ENCODE peak calls at places on chromosomes 5 and 9, in seven cellular contexts. One of them, this sample, is unnamed.

GRCh38 chr5:58318468-58318867 is 141.4 kb downstream of the PLK2 start:
- DNase-seq in Calu3: no peak
- DNase-seq in gastrocnemius medialis: no peak
- DNase-seq in thoracic aorta: no peak
- DNase-seq in CD4-positive, CD25-positive, alpha-beta regulatory T cell: no peak
- DNase-seq in astrocyte: peak
- DNase-seq in ELF-1: no peak
- DNase-seq in this sample: no peak

GRCh38 chr5:134018154-134018985 is 13.6 kb upstream of the VDAC1 start:
- DNase-seq in Calu3: peak
- DNase-seq in gastrocnemius medialis: no peak
- DNase-seq in thoracic aorta: no peak
- DNase-seq in CD4-positive, CD25-positive, alpha-beta regulatory T cell: no peak
- DNase-seq in astrocyte: peak
- DNase-seq in ELF-1: no peak
- DNase-seq in this sample: peak

GRCh38 chr5:32690153-32690552 is 21.0 kb upstream of the NPR3 start:
- DNase-seq in Calu3: no peak
- DNase-seq in gastrocnemius medialis: no peak
- DNase-seq in thoracic aorta: no peak
- DNase-seq in CD4-positive, CD25-positive, alpha-beta regulatory T cell: no peak
- DNase-seq in astrocyte: no peak
- DNase-seq in ELF-1: no peak
- DNase-seq in this sample: peak

GRCh38 chr9:91839926-91840464 is 110.0 kb downstream of the ROR2 start:
- DNase-seq in Calu3: no peak
- DNase-seq in gastrocnemius medialis: no peak
- DNase-seq in thoracic aorta: no peak
- DNase-seq in CD4-positive, CD25-positive, alpha-beta regulatory T cell: no peak
- DNase-seq in astrocyte: no peak
- DNase-seq in ELF-1: no peak
- DNase-seq in this sample: peak

GRCh38 chr9:111979561-111979960 is 82.9 kb downstream of the UGCG start:
- DNase-seq in Calu3: no peak
- DNase-seq in gastrocnemius medialis: no peak
- DNase-seq in thoracic aorta: no peak
- DNase-seq in CD4-positive, CD25-positive, alpha-beta regulatory T cell: no peak
- DNase-seq in astrocyte: no peak
- DNase-seq in ELF-1: peak
- DNase-seq in this sample: no peak

GRCh38 chr9:113587471-113588031 is 124.0 kb downstream of the RGS3 start:
- DNase-seq in Calu3: no peak
- DNase-seq in gastrocnemius medialis: no peak
- DNase-seq in thoracic aorta: no peak
- DNase-seq in CD4-positive, CD25-positive, alpha-beta regulatory T cell: no peak
- DNase-seq in astrocyte: no peak
- DNase-seq in ELF-1: peak
- DNase-seq in this sample: peak

GRCh38 chr9:5832093-5832542 is 799 bp downstream of the ERMP1 start:
- DNase-seq in Calu3: no peak
- DNase-seq in gastrocnemius medialis: no peak
- DNase-seq in thoracic aorta: no peak
- DNase-seq in CD4-positive, CD25-positive, alpha-beta regulatory T cell: peak
- DNase-seq in astrocyte: no peak
- DNase-seq in ELF-1: no peak
- DNase-seq in this sample: no peak

GRCh38 chr5:31983851-31984250 is 190.3 kb downstream of the GOLPH3 start:
- DNase-seq in Calu3: no peak
- DNase-seq in gastrocnemius medialis: no peak
- DNase-seq in thoracic aorta: no peak
- DNase-seq in CD4-positive, CD25-positive, alpha-beta regulatory T cell: no peak
- DNase-seq in astrocyte: peak
- DNase-seq in ELF-1: no peak
- DNase-seq in this sample: no peak

GRCh38 chr5:67997892-67998457 is 217.6 kb upstream of the PIK3R1 start:
- DNase-seq in Calu3: no peak
- DNase-seq in gastrocnemius medialis: no peak
- DNase-seq in thoracic aorta: no peak
- DNase-seq in CD4-positive, CD25-positive, alpha-beta regulatory T cell: no peak
- DNase-seq in astrocyte: no peak
- DNase-seq in ELF-1: no peak
- DNase-seq in this sample: no peak

GRCh38 chr5:90802695-90803317 is 244.2 kb downstream of the ADGRV1 start:
- DNase-seq in Calu3: peak
- DNase-seq in gastrocnemius medialis: no peak
- DNase-seq in thoracic aorta: no peak
- DNase-seq in CD4-positive, CD25-positive, alpha-beta regulatory T cell: peak
- DNase-seq in astrocyte: peak
- DNase-seq in ELF-1: peak
- DNase-seq in this sample: peak

GRCh38 chr9:135215571-135216161 is 128.2 kb downstream of the OLFM1 start:
- DNase-seq in Calu3: no peak
- DNase-seq in gastrocnemius medialis: no peak
- DNase-seq in thoracic aorta: no peak
- DNase-seq in CD4-positive, CD25-positive, alpha-beta regulatory T cell: no peak
- DNase-seq in astrocyte: peak
- DNase-seq in ELF-1: no peak
- DNase-seq in this sample: peak

GRCh38 chr5:137566780-137567179 is 67.7 kb upstream of the SPOCK1 start:
- DNase-seq in Calu3: no peak
- DNase-seq in gastrocnemius medialis: no peak
- DNase-seq in thoracic aorta: no peak
- DNase-seq in CD4-positive, CD25-positive, alpha-beta regulatory T cell: no peak
- DNase-seq in astrocyte: no peak
- DNase-seq in ELF-1: no peak
- DNase-seq in this sample: no peak

GRCh38 chr9:132439153-132439552 is 29.1 kb downstream of the CFAP77 start:
- DNase-seq in Calu3: no peak
- DNase-seq in gastrocnemius medialis: no peak
- DNase-seq in thoracic aorta: no peak
- DNase-seq in CD4-positive, CD25-positive, alpha-beta regulatory T cell: no peak
- DNase-seq in astrocyte: no peak
- DNase-seq in ELF-1: no peak
- DNase-seq in this sample: no peak

GRCh38 chr9:132077881-132078280 is 1.8 kb downstream of the MED27 start:
- DNase-seq in Calu3: no peak
- DNase-seq in gastrocnemius medialis: no peak
- DNase-seq in thoracic aorta: no peak
- DNase-seq in CD4-positive, CD25-positive, alpha-beta regulatory T cell: no peak
- DNase-seq in astrocyte: no peak
- DNase-seq in ELF-1: no peak
- DNase-seq in this sample: no peak

GRCh38 chr5:103473725-103474124 is 88.9 kb downstream of the NUDT12 start:
- DNase-seq in Calu3: no peak
- DNase-seq in gastrocnemius medialis: no peak
- DNase-seq in thoracic aorta: no peak
- DNase-seq in CD4-positive, CD25-positive, alpha-beta regulatory T cell: no peak
- DNase-seq in astrocyte: no peak
- DNase-seq in ELF-1: no peak
- DNase-seq in this sample: no peak

GRCh38 chr9:16026886-16027285 is 474.0 kb downstream of the CCDC171 start:
- DNase-seq in Calu3: no peak
- DNase-seq in gastrocnemius medialis: no peak
- DNase-seq in thoracic aorta: no peak
- DNase-seq in CD4-positive, CD25-positive, alpha-beta regulatory T cell: no peak
- DNase-seq in astrocyte: peak
- DNase-seq in ELF-1: no peak
- DNase-seq in this sample: no peak

GRCh38 chr5:111158105-111158744 is 66.0 kb upstream of the CAMK4 start:
- DNase-seq in Calu3: peak
- DNase-seq in gastrocnemius medialis: peak
- DNase-seq in thoracic aorta: peak
- DNase-seq in CD4-positive, CD25-positive, alpha-beta regulatory T cell: peak
- DNase-seq in astrocyte: peak
- DNase-seq in ELF-1: peak
- DNase-seq in this sample: peak

GRCh38 chr5:35857606-35858205 is 1.0 kb downstream of the IL7R start:
- DNase-seq in Calu3: no peak
- DNase-seq in gastrocnemius medialis: no peak
- DNase-seq in thoracic aorta: no peak
- DNase-seq in CD4-positive, CD25-positive, alpha-beta regulatory T cell: peak
- DNase-seq in astrocyte: peak
- DNase-seq in ELF-1: no peak
- DNase-seq in this sample: no peak

GRCh38 chr9:28031521-28032177 is 458.4 kb upstream of the C9orf72 start:
- DNase-seq in Calu3: no peak
- DNase-seq in gastrocnemius medialis: no peak
- DNase-seq in thoracic aorta: no peak
- DNase-seq in CD4-positive, CD25-positive, alpha-beta regulatory T cell: no peak
- DNase-seq in astrocyte: no peak
- DNase-seq in ELF-1: no peak
- DNase-seq in this sample: no peak

GRCh38 chr5:75567710-75568109 is 43.5 kb upstream of the ANKDD1B start:
- DNase-seq in Calu3: peak
- DNase-seq in gastrocnemius medialis: no peak
- DNase-seq in thoracic aorta: no peak
- DNase-seq in CD4-positive, CD25-positive, alpha-beta regulatory T cell: no peak
- DNase-seq in astrocyte: peak
- DNase-seq in ELF-1: peak
- DNase-seq in this sample: no peak

GRCh38 chr5:84384604-84385575 is at the start of gene EDIL3:
- DNase-seq in Calu3: peak
- DNase-seq in gastrocnemius medialis: no peak
- DNase-seq in thoracic aorta: no peak
- DNase-seq in CD4-positive, CD25-positive, alpha-beta regulatory T cell: no peak
- DNase-seq in astrocyte: peak
- DNase-seq in ELF-1: peak
- DNase-seq in this sample: peak

GRCh38 chr9:13278368-13279246 is 885 bp downstream of the MPDZ start:
- DNase-seq in Calu3: no peak
- DNase-seq in gastrocnemius medialis: peak
- DNase-seq in thoracic aorta: peak
- DNase-seq in CD4-positive, CD25-positive, alpha-beta regulatory T cell: no peak
- DNase-seq in astrocyte: peak
- DNase-seq in ELF-1: peak
- DNase-seq in this sample: peak

GRCh38 chr5:1045960-1046560 is 37.5 kb downstream of the NKD2 start:
- DNase-seq in Calu3: no peak
- DNase-seq in gastrocnemius medialis: no peak
- DNase-seq in thoracic aorta: no peak
- DNase-seq in CD4-positive, CD25-positive, alpha-beta regulatory T cell: no peak
- DNase-seq in astrocyte: no peak
- DNase-seq in ELF-1: no peak
- DNase-seq in this sample: no peak